ENCODE peak calls at places on chromosomes 12 and 14, in five cellular contexts. D, Z, U, V and E are unnamed samples.

GRCh38 chr12:96078281-96078761 is 42.9 kb upstream of the LTA4H start:
- DNase-seq in U (peak; percentile 66), D (no peak), Z (peak; percentile 35), V (no peak), E (no peak)

GRCh38 chr12:116662612-116663144 is 75.2 kb downstream of the SPRING1 start:
- DNase-seq in U (no peak), D (peak; percentile 80), V (no peak), Z (peak; percentile 70), E (no peak)

GRCh38 chr12:94704452-94704871 is 54.1 kb upstream of the TMCC3 start:
- DNase-seq in D (no peak), V (no peak), Z (no peak), U (no peak), E (no peak)

GRCh38 chr12:27382126-27382795 is 49.6 kb downstream of the BMAL2 start:
- DNase-seq in V (no peak), Z (no peak), D (no peak), U (no peak), E (no peak)

GRCh38 chr12:129839679-129840078 is 64.1 kb downstream of the TMEM132D start:
- DNase-seq in D (no peak), Z (no peak), V (no peak), U (no peak), E (no peak)

GRCh38 chr14:51327376-51327775 is 87.3 kb downstream of the TMX1 start:
- DNase-seq in V (no peak), D (no peak), U (no peak), Z (no peak), E (no peak)

GRCh38 chr14:94165744-94166143 is 8.4 kb upstream of the PPP4R4 start:
- DNase-seq in D (no peak), Z (no peak), U (no peak), V (no peak), E (no peak)

GRCh38 chr12:123233505-123234299 is 466 bp downstream of the MTRFR start:
- DNase-seq in D (peak; percentile 11), V (no peak), U (no peak), Z (no peak), E (no peak)

GRCh38 chr12:94714378-94714777 is 64.0 kb upstream of the TMCC3 start:
- DNase-seq in D (no peak), Z (no peak), V (no peak), U (no peak), E (no peak)

GRCh38 chr12:93616584-93617101 is 44.2 kb downstream of the SOCS2 start:
- DNase-seq in U (no peak), Z (no peak), D (peak; percentile 65), V (no peak), E (no peak)

GRCh38 chr14:92482621-92483319 is 30.8 kb upstream of the RIN3 start:
- DNase-seq in D (no peak), U (no peak), V (no peak), Z (no peak), E (no peak)

GRCh38 chr12:99522456-99522855 is 125.1 kb upstream of the GARIN6 start:
- DNase-seq in V (no peak), D (no peak), U (no peak), Z (no peak), E (no peak)

GRCh38 chr14:101058571-101058970 is 155.0 kb upstream of the RTL1 start:
- DNase-seq in V (no peak), Z (no peak), U (no peak), D (no peak), E (no peak)

GRCh38 chr12:79933580-79934264 is 1.2 kb downstream of the PPP1R12A start:
- DNase-seq in D (peak; percentile 32), U (no peak), Z (no peak), V (no peak), E (no peak)

GRCh38 chr12:47085815-47086252 is 6.1 kb upstream of the AMIGO2 start:
- DNase-seq in V (no peak), D (no peak), U (no peak), Z (no peak), E (no peak)

GRCh38 chr12:3170423-3171194 is 93.4 kb downstream of the TSPAN9 start:
- DNase-seq in Z (no peak), V (no peak), U (no peak), D (no peak), E (no peak)

GRCh38 chr12:25518512-25518911 is 34.6 kb downstream of the LMNTD1 start:
- DNase-seq in U (no peak), D (no peak), Z (no peak), V (no peak), E (no peak)
- H3K4me3 ChIP-seq in U (no peak overlapping the region), D (no peak overlapping the region), Z (no peak overlapping the region), V (no peak overlapping the region), E (no peak overlapping the region)

DNA sequence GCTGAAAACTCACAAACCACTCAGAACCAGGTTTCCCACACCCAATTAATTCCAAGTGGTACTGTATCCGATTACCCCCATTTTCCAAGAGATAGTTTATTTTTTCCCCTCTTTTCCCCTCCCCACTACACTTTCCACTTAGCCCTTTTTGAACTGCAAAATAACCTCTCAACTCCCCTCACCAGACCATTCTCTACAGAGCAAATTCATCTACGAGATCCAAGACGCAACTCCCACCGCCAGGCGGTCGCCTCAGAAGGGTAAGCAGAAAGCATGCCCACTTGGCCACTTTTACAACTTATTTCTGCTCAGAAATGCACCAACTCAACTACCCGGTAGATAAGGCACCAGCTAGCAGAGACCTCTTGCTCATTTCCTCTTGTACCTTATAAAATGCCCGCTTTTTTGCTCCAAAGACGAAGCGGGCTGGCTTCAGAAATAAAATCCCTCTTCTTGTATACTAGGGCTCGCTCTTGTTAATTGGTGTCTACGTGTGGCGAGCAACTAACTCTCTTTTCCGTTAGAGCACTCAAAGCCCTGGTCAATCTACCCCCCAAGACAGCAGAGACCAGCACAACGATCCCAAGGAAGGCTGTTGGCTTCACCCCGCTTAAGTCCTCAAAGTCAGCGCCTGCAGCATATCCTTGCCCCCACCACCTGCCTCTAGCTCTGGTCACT is 910 bp upstream of the SRP54 start:
- DNase-seq in U (no peak), Z (no peak), V (no peak), D (peak; percentile 64), E (no peak)
- TF ChIP-seq CTCF in U (no peak), Z (no peak), V (peak; percentile 30), D (peak; percentile 35), E (no peak)

DNA sequence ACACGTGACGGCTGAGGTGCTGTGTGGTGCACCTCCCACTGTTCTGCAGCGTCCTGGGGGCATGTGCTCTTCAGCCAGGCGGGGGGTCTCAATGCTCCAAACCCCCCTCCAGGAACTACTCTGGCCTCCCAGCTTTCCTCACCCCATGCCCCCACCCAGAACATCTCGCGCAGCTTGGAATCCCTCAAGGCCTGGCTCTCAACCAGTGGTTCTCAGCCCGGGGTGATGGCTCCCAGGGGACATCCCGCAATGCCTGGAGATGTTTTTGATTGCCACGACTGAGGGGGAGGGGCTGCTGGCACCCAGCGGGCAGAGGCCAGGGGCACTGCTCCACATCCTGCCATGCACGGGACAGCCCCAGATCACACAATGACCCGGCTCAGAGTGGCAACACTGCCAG is 78.9 kb upstream of the DICER1 start:
- DNase-seq in D (no peak), U (no peak), V (no peak), Z (no peak), E (no peak)
- H3K4me1 ChIP-seq in D (peaks cover 14% of the 10 kb centered on the region), U (peaks cover 47% of the 10 kb centered on the region), V (no peaks in the 10 kb centered on the region), Z (no peaks in the 10 kb centered on the region), E (no peaks in the 10 kb centered on the region)

DNA sequence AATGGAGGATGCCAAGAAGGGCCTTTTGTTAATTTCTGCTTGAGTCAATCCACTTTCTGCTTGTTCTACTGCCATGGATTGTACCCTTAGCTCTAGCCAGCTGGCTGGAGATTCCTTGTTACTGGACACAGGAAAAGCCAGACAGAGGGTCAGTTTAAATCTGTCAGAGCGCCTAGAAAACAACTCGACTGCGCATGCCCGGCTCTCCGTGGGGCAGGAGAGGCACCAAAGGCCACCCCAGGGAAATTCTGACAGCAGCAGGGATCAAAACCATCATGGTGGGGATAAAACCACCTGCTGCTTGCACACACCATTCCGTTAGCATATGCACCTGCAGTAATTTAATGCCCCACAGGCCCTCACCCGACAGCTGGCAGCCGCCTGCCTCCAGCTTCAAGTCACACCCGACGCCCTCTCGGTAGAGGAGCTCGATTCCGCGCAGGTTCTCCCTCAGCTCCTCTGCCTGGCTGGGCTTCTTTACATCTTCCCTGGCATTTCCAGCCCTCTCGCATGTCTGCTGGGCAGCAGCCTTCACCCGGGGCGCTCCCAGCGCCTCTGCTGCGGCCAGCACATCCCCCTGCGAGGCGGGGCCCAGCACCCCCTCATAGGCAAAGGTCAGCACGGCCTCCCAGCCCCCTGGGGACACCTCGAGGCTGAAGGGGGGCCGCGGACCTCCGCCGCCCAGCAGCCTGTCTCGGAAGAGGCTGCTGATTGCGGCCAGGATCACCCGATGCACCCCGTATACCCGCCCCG is 1.1 kb downstream of the KLHL33 start:
- DNase-seq in D (no peak), V (peak; percentile 9), Z (peak; percentile 83), U (peak; percentile 89), E (no peak)
- H3K4me3 ChIP-seq in D (no peak overlapping the region), V (peak overlapping the region; percentile 59), Z (peak overlapping the region; percentile 30), U (peak overlapping the region; percentile 43), E (peak overlapping the region; percentile 39)

GRCh38 chr12:53777412-53777811 is 25.6 kb upstream of the CISTR start:
- DNase-seq in Z (no peak), U (no peak), D (no peak), V (no peak), E (no peak)
- TF ChIP-seq CTCF in Z (no peak), U (no peak), D (no peak), V (no peak), E (no peak)

GRCh38 chr12:119678459-119678858 is 10.5 kb downstream of the PRKAB1 start:
- DNase-seq in Z (no peak), U (no peak), V (no peak), D (peak; percentile 11), E (no peak)

GRCh38 chr12:119676573-119676972 is 8.6 kb downstream of the PRKAB1 start:
- DNase-seq in U (no peak), V (no peak), D (no peak), Z (no peak), E (no peak)

GRCh38 chr12:119673634-119674033 is 5.7 kb downstream of the PRKAB1 start:
- DNase-seq in V (no peak), U (no peak), Z (no peak), D (no peak), E (no peak)

GRCh38 chr12:119674560-119674959 is 6.6 kb downstream of the PRKAB1 start:
- DNase-seq in V (no peak), D (no peak), Z (no peak), U (no peak), E (no peak)

GRCh38 chr12:119676022-119676421 is 8.1 kb downstream of the PRKAB1 start:
- DNase-seq in V (no peak), U (no peak), Z (no peak), D (no peak), E (no peak)
- H3K4me1 ChIP-seq in V (no peaks in the 10 kb centered on the region), U (no peaks in the 10 kb centered on the region), Z (no peaks in the 10 kb centered on the region), D (peaks cover 19% of the 10 kb centered on the region), E (peaks cover 55% of the 10 kb centered on the region)

GRCh38 chr12:31966558-31967205 is 7.5 kb downstream of the RESF1 start:
- DNase-seq in U (no peak), V (no peak), Z (no peak), D (peak; percentile 53), E (no peak)
- H3K4me3 ChIP-seq in U (no peak overlapping the region), V (peak overlapping the region; percentile 12), Z (no peak overlapping the region), D (no peak overlapping the region), E (no peak overlapping the region)